ENCODE peak calls at places on chromosomes 11 and 22, in four cellular contexts. T is A673, C is cardiac fibroblast, H is cardiac muscle cell. Z is an unnamed sample.

GRCh38 chr22:42933783-42934144 is 76.7 kb upstream of the ARFGAP3 start:
- DNase-seq in T (no peak), C (peak), H (no peak), Z (peak)

GRCh38 chr11:120183701-120184141 is 27.1 kb upstream of the OAF start:
- DNase-seq in T (no peak), C (no peak), H (no peak), Z (no peak)

GRCh38 chr11:6414874-6415328 is 4.0 kb downstream of the APBB1 start:
- DNase-seq in T (no peak), C (no peak), H (no peak), Z (no peak)

GRCh38 chr22:42313804-42314581 is 43.5 kb upstream of the TCF20 start:
- DNase-seq in T (peak), C (peak), H (peak), Z (no peak)

GRCh38 chr11:19499999-19500398 is 212.6 kb upstream of the NAV2 start:
- DNase-seq in T (no peak), C (peak), H (no peak), Z (no peak)

GRCh38 chr22:33842006-33842354 is 78.3 kb downstream of the LARGE1 start:
- DNase-seq in T (no peak), C (no peak), H (no peak), Z (no peak)

GRCh38 chr11:96122601-96123044 is 198.7 kb upstream of the MTMR2 start:
- DNase-seq in T (peak), C (no peak), H (no peak), Z (no peak)

GRCh38 chr11:134565343-134565891 is 153.4 kb upstream of the B3GAT1 start:
- DNase-seq in T (no peak), C (no peak), H (no peak), Z (no peak)

GRCh38 chr11:55942785-55943392 is 6.7 kb upstream of the OR5I1 start:
- DNase-seq in T (peak), C (peak), H (peak), Z (no peak)

GRCh38 chr11:128749986-128750385 is 56.1 kb downstream of the FLI1 start:
- DNase-seq in T (peak), C (no peak), H (no peak), Z (no peak)

GRCh38 chr11:123061403-123062157 is at the start of gene HSPA8:
- DNase-seq in T (peak), C (peak), H (peak), Z (peak)

GRCh38 chr22:49018601-49019000 is 809.1 kb downstream of the BRD1 start:
- DNase-seq in T (no peak), C (no peak), H (no peak), Z (no peak)

GRCh38 chr22:39721456-39722325 is 151.1 kb downstream of the CACNA1I start:
- DNase-seq in T (no peak), C (no peak), H (no peak), Z (no peak)

GRCh38 chr11:117002639-117003305 is 95.5 kb downstream of the SIK3 start:
- DNase-seq in T (no peak), C (no peak), H (no peak), Z (no peak)

GRCh38 chr11:31996159-31996881 is 94.6 kb upstream of the RCN1 start:
- DNase-seq in T (no peak), C (no peak), H (no peak), Z (no peak)

GRCh38 chr11:131185915-131186314 is 184.5 kb upstream of the NTM start:
- DNase-seq in T (no peak), C (no peak), H (peak), Z (no peak)

GRCh38 chr11:59756496-59756840 is 1.3 kb downstream of the STX3 start:
- DNase-seq in T (no peak), C (peak), H (no peak), Z (no peak)

GRCh38 chr11:90805172-90805571 is 582.3 kb upstream of the CHORDC1 start:
- DNase-seq in T (no peak), C (peak), H (no peak), Z (no peak)

GRCh38 chr11:91011503-91011902 is 788.7 kb upstream of the CHORDC1 start:
- DNase-seq in T (no peak), C (no peak), H (no peak), Z (no peak)

GRCh38 chr22:29861672-29862297 is 21.2 kb upstream of the MTMR3 start:
- DNase-seq in T (no peak), C (no peak), H (no peak), Z (no peak)

GRCh38 chr22:29268511-29269229 is 602 bp downstream of the EWSR1 start:
- DNase-seq in T (peak), C (peak), H (peak), Z (no peak)

GRCh38 chr11:45527898-45528297 is 137.5 kb downstream of the CHST1 start:
- DNase-seq in T (no peak), C (peak), H (no peak), Z (no peak)

GRCh38 chr11:10453261-10453660 is 1.8 kb upstream of the AMPD3 start:
- DNase-seq in T (no peak), C (no peak), H (no peak), Z (no peak)

DNA sequence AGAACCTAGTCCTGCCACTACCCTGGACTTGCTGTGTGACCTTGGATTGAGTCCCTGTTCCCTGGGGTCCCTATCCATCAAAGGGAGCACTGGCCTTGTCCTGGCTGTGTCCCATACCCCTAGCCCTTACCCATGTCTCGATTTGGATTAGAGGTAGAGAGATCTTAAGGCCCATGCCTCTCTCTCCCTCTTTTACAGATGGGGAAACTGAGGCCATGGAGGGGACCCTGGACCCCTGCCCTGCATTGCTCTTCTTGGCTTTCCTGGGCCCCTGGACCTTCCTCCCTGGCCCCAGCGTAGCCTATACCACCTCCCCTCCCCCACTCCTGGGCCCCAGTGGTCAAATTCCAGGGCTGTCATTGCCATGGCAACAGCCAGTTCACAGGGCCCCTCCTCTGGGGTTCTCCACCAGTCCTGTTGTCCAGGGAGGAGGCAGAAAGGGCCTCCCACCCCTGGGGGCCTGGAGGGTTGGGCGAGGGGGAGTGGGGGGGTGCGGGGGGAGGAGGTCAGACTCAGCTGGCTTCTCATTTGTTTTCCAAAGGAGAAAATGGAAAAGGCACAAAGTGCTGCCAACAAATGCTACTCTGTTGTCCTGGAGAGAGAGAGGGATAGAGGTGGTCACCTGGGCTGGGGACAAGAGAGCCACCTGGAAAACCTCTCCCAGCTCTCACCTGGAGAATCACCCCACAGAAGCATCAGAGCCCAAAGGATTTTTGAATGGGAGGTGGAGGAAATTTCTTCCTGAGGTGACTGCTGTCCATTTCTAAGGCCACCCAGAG is 23.3 kb downstream of the ARHGEF17 start:
- DNase-seq in T (no peak), C (no peak), H (peak), Z (no peak)
- H3K4me3 ChIP-seq in T (no peak), C (no peak), H (peak), Z (no peak)

GRCh38 chr22:22199634-22200033 is 45.0 kb upstream of the VPREB1 start:
- DNase-seq in T (no peak), C (no peak), H (no peak), Z (no peak)

GRCh38 chr22:22200569-22201184 is 43.9 kb upstream of the VPREB1 start:
- DNase-seq in T (no peak), C (no peak), H (no peak), Z (no peak)

GRCh38 chr22:22203048-22203971 is 41.3 kb upstream of the VPREB1 start:
- DNase-seq in T (no peak), C (no peak), H (no peak), Z (no peak)

GRCh38 chr22:22201925-22202343 is 42.7 kb upstream of the VPREB1 start:
- DNase-seq in T (no peak), C (no peak), H (no peak), Z (no peak)

GRCh38 chr22:22201185-22201924 is 43.2 kb upstream of the VPREB1 start:
- DNase-seq in T (peak), C (peak), H (peak), Z (no peak)
- TF ChIP-seq CTCF in T (peak), C (peak), H (peak), Z (peak)

GRCh38 chr11:61716478-61717285 is 35.8 kb upstream of the MYRF start:
- DNase-seq in T (no peak), C (no peak), H (no peak), Z (no peak)

GRCh38 chr11:61718613-61719302 is 33.7 kb upstream of the MYRF start:
- DNase-seq in T (peak), C (peak), H (peak), Z (no peak)

GRCh38 chr11:61718046-61718531 is 34.3 kb upstream of the MYRF start:
- DNase-seq in T (no peak), C (no peak), H (no peak), Z (no peak)

GRCh38 chr11:61715877-61716276 is 35.7 kb downstream of the DAGLA start:
- DNase-seq in T (no peak), C (no peak), H (no peak), Z (no peak)

GRCh38 chr11:61717286-61718033 is 35.0 kb upstream of the MYRF start:
- DNase-seq in T (no peak), C (no peak), H (no peak), Z (no peak)
- H3K4me3 ChIP-seq in T (peak), C (no peak), H (no peak), Z (no peak)

DNA sequence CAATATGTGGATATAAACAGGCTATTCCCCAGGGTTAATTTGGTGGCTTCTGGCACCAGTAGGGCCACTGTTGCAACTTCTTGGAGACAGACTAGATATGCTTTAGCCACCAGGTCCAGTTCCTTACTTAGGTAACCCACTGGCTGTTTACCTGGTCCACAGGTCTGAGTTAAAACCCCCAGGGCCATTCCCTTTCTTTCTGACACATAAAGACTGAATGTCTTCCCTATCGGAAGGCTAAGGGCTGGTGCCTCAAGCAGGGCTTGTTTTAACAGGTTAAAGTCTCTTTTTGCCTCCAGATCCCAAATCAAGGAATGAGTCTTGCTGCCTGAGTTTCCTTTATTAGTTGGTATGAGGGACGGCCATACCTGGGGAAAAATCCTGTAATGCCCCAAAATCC is 1052.7 kb upstream of the CNTN5 start:
- DNase-seq in T (no peak), C (no peak), H (no peak), Z (no peak)
- TF ChIP-seq CTCF in T (no peak), C (no peak), H (no peak), Z (no peak)

GRCh38 chr11:63553759-63554158 is 9.4 kb downstream of the PLAAT2 start:
- DNase-seq in T (no peak), C (no peak), H (no peak), Z (no peak)
- H3K4me3 ChIP-seq in T (no peak), C (no peak), H (no peak), Z (no peak)